ENCODE peak calls at places on chromosomes 2 and 18, in ten cellular contexts. F, X, B, Q, O, L, S, M, Z and J are unnamed samples.

GRCh38 chr18:59159986-59160385 is 20.3 kb downstream of the SEC11C start:
- DNase-seq in F (no peak), X (no peak), B (no peak), Q (no peak), O (no peak), L (no peak), S (no peak), M (no peak), Z (no peak), J (no peak)

GRCh38 chr2:58520903-58521302 is 279.8 kb upstream of the FANCL start:
- DNase-seq in F (no peak), X (no peak), B (no peak), Q (no peak), O (no peak), L (no peak), S (no peak), M (no peak), Z (no peak), J (no peak)

GRCh38 chr18:26419746-26420145 is 128.6 kb downstream of the KCTD1 start:
- DNase-seq in F (no peak), X (no peak), B (no peak), Q (no peak), O (no peak), L (no peak), S (no peak), M (no peak), Z (no peak), J (no peak)

GRCh38 chr18:54165450-54165849 is 59.0 kb downstream of the MBD2 start:
- DNase-seq in F (no peak), X (no peak), B (no peak), Q (no peak), O (no peak), L (no peak), S (no peak), M (no peak), Z (no peak), J (no peak)

GRCh38 chr18:13446581-13447470 is 228.3 kb downstream of the LDLRAD4 start:
- DNase-seq in F (no peak), X (peak), B (no peak), Q (no peak), O (peak), L (no peak), S (no peak), M (no peak), Z (no peak), J (no peak)

GRCh38 chr2:238220274-238220891 is 16.9 kb upstream of the ILKAP start:
- DNase-seq in F (no peak), X (no peak), B (no peak), Q (no peak), O (no peak), L (no peak), S (no peak), M (no peak), Z (no peak), J (no peak)

GRCh38 chr2:55995206-55995605 is 71.6 kb upstream of the EFEMP1 start:
- DNase-seq in F (no peak), X (no peak), B (no peak), Q (no peak), O (no peak), L (no peak), S (no peak), M (no peak), Z (no peak), J (no peak)

GRCh38 chr2:19228720-19229119 is 129.7 kb downstream of the OSR1 start:
- DNase-seq in F (no peak), X (no peak), B (no peak), Q (peak), O (no peak), L (no peak), S (no peak), M (no peak), Z (no peak), J (no peak)

GRCh38 chr2:240981273-240981672 is 17.1 kb upstream of the SNED1 start:
- DNase-seq in F (no peak), X (peak), B (peak), Q (no peak), O (no peak), L (no peak), S (no peak), M (no peak), Z (no peak), J (no peak)

GRCh38 chr2:173058097-173058496 is 17.5 kb upstream of the MAP3K20 start:
- DNase-seq in F (no peak), X (no peak), B (no peak), Q (no peak), O (no peak), L (no peak), S (no peak), M (no peak), Z (no peak), J (no peak)

GRCh38 chr18:59918320-59918755 is 18.5 kb downstream of the PMAIP1 start:
- DNase-seq in F (peak), X (peak), B (peak), Q (peak), O (peak), L (no peak), S (no peak), M (peak), Z (no peak), J (no peak)

GRCh38 chr2:55048925-55049793 is 1.1 kb downstream of the RTN4 start:
- DNase-seq in F (peak), X (peak), B (peak), Q (peak), O (peak), L (peak), S (peak), M (peak), Z (peak), J (peak)

GRCh38 chr2:10385933-10386773 is 62.0 kb downstream of the ODC1 start:
- DNase-seq in F (no peak), X (no peak), B (no peak), Q (peak), O (no peak), L (no peak), S (no peak), M (no peak), Z (no peak), J (no peak)

GRCh38 chr2:129192841-129193253 is 786.6 kb upstream of the RAB6C start:
- DNase-seq in F (no peak), X (no peak), B (no peak), Q (peak), O (no peak), L (no peak), S (no peak), M (no peak), Z (no peak), J (no peak)

GRCh38 chr2:105744091-105744908 is 412 bp upstream of the NCK2 start:
- DNase-seq in F (peak), X (peak), B (peak), Q (peak), O (peak), L (peak), S (no peak), M (peak), Z (peak), J (peak)

GRCh38 chr18:60676807-60677206 is 304.2 kb upstream of the MC4R start:
- DNase-seq in F (no peak), X (no peak), B (no peak), Q (peak), O (no peak), L (no peak), S (no peak), M (no peak), Z (no peak), J (no peak)

GRCh38 chr2:86274265-86274917 is 63.0 kb downstream of the REEP1 start:
- DNase-seq in F (peak), X (no peak), B (no peak), Q (peak), O (no peak), L (no peak), S (peak), M (no peak), Z (no peak), J (no peak)

GRCh38 chr2:137179542-137179941 is 414.2 kb downstream of the THSD7B start:
- DNase-seq in F (no peak), X (no peak), B (no peak), Q (peak), O (no peak), L (no peak), S (no peak), M (no peak), Z (no peak), J (no peak)

GRCh38 chr2:111705711-111706323 is 178.2 kb downstream of the ANAPC1 start:
- DNase-seq in F (peak), X (no peak), B (no peak), Q (peak), O (no peak), L (no peak), S (peak), M (no peak), Z (no peak), J (no peak)

GRCh38 chr2:71749671-71750101 is 296.3 kb downstream of the DYSF start:
- DNase-seq in F (no peak), X (peak), B (no peak), Q (peak), O (no peak), L (no peak), S (no peak), M (no peak), Z (no peak), J (no peak)

GRCh38 chr2:28991462-28991861 is 10.4 kb downstream of the TOGARAM2 start:
- DNase-seq in F (no peak), X (no peak), B (no peak), Q (peak), O (no peak), L (no peak), S (no peak), M (no peak), Z (no peak), J (no peak)

GRCh38 chr2:207676827-207677354 is 34.5 kb upstream of the CCNYL1 start:
- DNase-seq in F (no peak), X (no peak), B (no peak), Q (peak), O (no peak), L (no peak), S (peak), M (no peak), Z (no peak), J (no peak)

GRCh38 chr2:138997346-138997745 is 217.2 kb upstream of the NXPH2 start:
- DNase-seq in F (no peak), X (no peak), B (no peak), Q (no peak), O (no peak), L (no peak), S (no peak), M (no peak), Z (no peak), J (no peak)

GRCh38 chr2:239723486-239724193 is 301.5 kb downstream of the NDUFA10 start:
- DNase-seq in F (no peak), X (no peak), B (peak), Q (no peak), O (no peak), L (peak), S (no peak), M (no peak), Z (no peak), J (no peak)

GRCh38 chr18:11909597-11910026 is 1.5 kb upstream of the MPPE1 start:
- DNase-seq in F (peak), X (no peak), B (no peak), Q (peak), O (no peak), L (no peak), S (no peak), M (no peak), Z (no peak), J (no peak)

GRCh38 chr2:188369365-188369764 is 77.7 kb downstream of the GULP1 start:
- DNase-seq in F (peak), X (peak), B (no peak), Q (peak), O (no peak), L (no peak), S (no peak), M (peak), Z (peak), J (peak)

GRCh38 chr2:24652265-24653232 is 140.6 kb downstream of the PTRHD1 start:
- DNase-seq in F (no peak), X (no peak), B (no peak), Q (peak), O (no peak), L (no peak), S (no peak), M (no peak), Z (no peak), J (no peak)

GRCh38 chr2:227376911-227377396 is 2.2 kb downstream of the TM4SF20 start:
- DNase-seq in F (no peak), X (no peak), B (no peak), Q (peak), O (no peak), L (no peak), S (no peak), M (no peak), Z (no peak), J (no peak)

GRCh38 chr2:128687551-128687945 is 368.9 kb upstream of the HS6ST1 start:
- DNase-seq in F (peak), X (no peak), B (no peak), Q (no peak), O (no peak), L (no peak), S (no peak), M (no peak), Z (no peak), J (no peak)

GRCh38 chr2:215319500-215319899 is 7.6 kb downstream of the ATIC start:
- DNase-seq in F (no peak), X (no peak), B (no peak), Q (no peak), O (no peak), L (no peak), S (no peak), M (no peak), Z (no peak), J (no peak)

GRCh38 chr2:156845806-156846558 is 409.8 kb downstream of the GPD2 start:
- DNase-seq in F (no peak), X (no peak), B (no peak), Q (peak), O (no peak), L (no peak), S (no peak), M (no peak), Z (no peak), J (no peak)

GRCh38 chr2:120306091-120306490 is 39.8 kb upstream of the INHBB start:
- DNase-seq in F (no peak), X (no peak), B (no peak), Q (no peak), O (no peak), L (no peak), S (no peak), M (no peak), Z (no peak), J (no peak)

GRCh38 chr2:120308038-120308910 is 37.7 kb upstream of the INHBB start:
- DNase-seq in F (peak), X (no peak), B (peak), Q (no peak), O (no peak), L (no peak), S (no peak), M (peak), Z (no peak), J (no peak)

GRCh38 chr2:120303177-120303576 is 42.8 kb upstream of the INHBB start:
- DNase-seq in F (no peak), X (no peak), B (no peak), Q (no peak), O (no peak), L (no peak), S (no peak), M (no peak), Z (no peak), J (no peak)

GRCh38 chr2:120307482-120307881 is 38.5 kb upstream of the INHBB start:
- DNase-seq in F (no peak), X (no peak), B (peak), Q (no peak), O (no peak), L (no peak), S (no peak), M (no peak), Z (no peak), J (no peak)

DNA sequence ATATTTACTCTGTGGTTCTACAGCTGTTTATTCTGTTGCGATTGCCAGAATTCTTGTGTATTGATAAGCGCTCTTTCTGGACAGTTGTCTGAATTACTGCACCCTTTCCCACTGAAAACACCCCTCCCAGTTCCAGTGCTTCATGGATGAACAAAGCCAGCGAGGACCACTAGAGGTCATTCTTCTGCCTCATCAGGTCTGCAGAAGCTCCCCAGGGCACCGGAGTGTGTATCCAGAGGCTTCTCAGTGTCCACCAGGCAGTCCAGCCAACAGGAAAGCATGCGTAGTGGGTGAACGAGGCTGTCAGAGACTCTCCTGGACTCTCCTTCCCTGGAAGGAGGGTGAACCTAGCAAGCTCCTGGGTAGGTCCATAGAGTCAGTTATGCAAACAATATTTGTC is 40.6 kb upstream of the INHBB start:
- DNase-seq in F (no peak), X (no peak), B (no peak), Q (no peak), O (no peak), L (no peak), S (no peak), M (peak), Z (no peak), J (no peak)
- TF ChIP-seq CTCF in F (peak), X (no peak), B (no peak), Q (no peak), O (peak), L (no peak), S (peak), M (peak), Z (peak), J (peak)

GRCh38 chr2:174145827-174146226 is 102.5 kb downstream of the OLA1 start:
- DNase-seq in F (no peak), X (no peak), B (no peak), Q (peak), O (no peak), L (no peak), S (no peak), M (peak), Z (no peak), J (no peak)
- TF ChIP-seq CTCF in F (no peak), X (no peak), B (no peak), Q (peak), O (no peak), L (no peak), S (peak), M (peak), Z (no peak), J (peak)

GRCh38 chr2:218746470-218746795 is 35.5 kb upstream of the CYP27A1 start:
- DNase-seq in F (no peak), X (no peak), B (no peak), Q (no peak), O (no peak), L (no peak), S (no peak), M (no peak), Z (no peak), J (no peak)
- TF ChIP-seq CTCF in F (no peak), X (no peak), B (no peak), Q (no peak), O (no peak), L (no peak), S (no peak), M (no peak), Z (no peak), J (no peak)

DNA sequence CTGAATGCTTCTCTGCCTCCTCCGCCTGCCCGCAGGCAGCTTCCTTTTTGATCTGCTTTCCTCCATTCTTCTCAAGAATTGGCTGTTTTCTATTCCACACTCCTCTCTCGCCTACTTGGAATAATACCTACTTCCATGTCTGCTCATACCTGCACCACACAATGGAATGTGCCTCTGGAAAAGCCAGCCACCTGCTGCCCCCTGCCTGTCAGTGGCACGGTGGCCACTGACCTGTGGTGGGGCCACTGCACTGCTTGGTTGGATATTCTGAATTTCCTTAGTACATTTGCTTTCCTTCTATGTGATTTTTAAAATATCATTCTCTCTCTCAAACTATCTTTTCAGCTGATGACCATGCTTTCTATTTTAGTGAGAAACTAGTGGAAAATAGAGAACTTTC is 406.9 kb downstream of the DCDC2C start:
- DNase-seq in F (no peak), X (no peak), B (no peak), Q (no peak), O (no peak), L (no peak), S (no peak), M (no peak), Z (no peak), J (no peak)
- TF ChIP-seq CTCF in F (no peak), X (no peak), B (peak), Q (no peak), O (no peak), L (no peak), S (no peak), M (no peak), Z (no peak), J (no peak)

GRCh38 chr2:27131429-27131828 is 3.0 kb downstream of the PREB start:
- DNase-seq in F (no peak), X (no peak), B (no peak), Q (no peak), O (no peak), L (no peak), S (no peak), M (no peak), Z (no peak), J (no peak)

GRCh38 chr2:27134781-27135470 is 490 bp upstream of the PREB start:
- DNase-seq in F (no peak), X (no peak), B (no peak), Q (no peak), O (no peak), L (no peak), S (no peak), M (no peak), Z (no peak), J (no peak)

GRCh38 chr2:27133905-27134780 is at the start of gene PREB:
- DNase-seq in F (peak), X (peak), B (peak), Q (peak), O (peak), L (peak), S (peak), M (peak), Z (peak), J (peak)

GRCh38 chr2:27135471-27135955 is 1.1 kb upstream of the PREB start:
- DNase-seq in F (no peak), X (no peak), B (no peak), Q (no peak), O (no peak), L (no peak), S (no peak), M (no peak), Z (no peak), J (no peak)

DNA sequence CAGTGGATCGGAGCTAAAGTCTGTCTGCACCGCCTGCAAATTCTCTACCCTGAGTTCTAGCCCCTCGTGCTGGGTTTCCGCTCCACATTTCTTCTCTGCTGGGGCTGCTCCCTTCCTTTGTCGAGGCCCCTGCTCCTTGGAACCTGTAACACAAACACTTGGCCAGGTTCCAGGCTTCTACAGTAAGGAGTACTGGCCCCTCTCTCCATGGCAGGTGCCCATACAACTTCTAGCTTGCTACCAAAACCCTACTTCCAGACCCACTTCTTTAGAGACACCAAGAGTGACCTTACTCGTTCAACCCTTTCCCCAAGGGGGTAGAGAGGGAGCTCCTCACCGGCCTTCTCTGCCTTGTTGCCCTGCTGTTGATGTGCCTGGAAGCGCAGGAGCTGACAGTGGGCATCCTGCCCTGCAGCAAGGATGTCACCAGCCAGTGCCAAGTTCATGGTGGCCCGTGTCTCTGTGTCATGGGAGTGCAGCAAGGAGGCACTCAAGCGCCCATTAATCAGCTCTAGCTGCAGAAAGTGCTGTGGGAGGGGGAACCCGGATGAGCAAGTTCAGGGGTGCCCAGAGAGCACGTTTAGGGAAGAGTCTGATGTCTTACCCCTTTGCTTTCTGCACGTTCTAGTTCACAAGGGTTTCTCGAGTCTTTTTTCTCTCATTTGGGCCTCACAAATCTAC is 1.1 kb downstream of the PREB start:
- DNase-seq in F (no peak), X (peak), B (no peak), Q (no peak), O (no peak), L (no peak), S (no peak), M (peak), Z (no peak), J (no peak)
- TF ChIP-seq CTCF in F (no peak), X (no peak), B (no peak), Q (no peak), O (no peak), L (no peak), S (no peak), M (no peak), Z (no peak), J (no peak)

DNA sequence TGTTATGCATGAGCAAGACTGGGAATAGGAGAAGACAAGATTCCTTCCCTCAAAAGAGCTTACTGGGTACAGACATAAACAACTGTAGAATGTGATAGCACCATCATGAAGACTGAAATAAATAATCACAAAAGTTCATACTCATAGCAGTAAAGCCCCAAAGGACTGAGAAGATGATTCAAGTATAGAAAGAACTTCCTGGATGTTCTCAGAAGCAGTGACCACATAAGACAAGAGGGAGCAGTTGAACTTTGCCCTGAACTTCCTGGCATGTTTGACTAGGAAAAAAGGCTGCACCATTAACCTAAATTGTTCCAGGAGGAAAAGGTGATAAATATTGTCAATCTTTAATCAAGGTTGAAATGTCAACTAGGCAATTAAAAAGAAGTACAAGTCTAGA is 57.8 kb upstream of the CCDC141 start:
- DNase-seq in F (no peak), X (no peak), B (no peak), Q (peak), O (no peak), L (no peak), S (no peak), M (no peak), Z (no peak), J (no peak)
- TF ChIP-seq CTCF in F (no peak), X (no peak), B (no peak), Q (no peak), O (no peak), L (no peak), S (no peak), M (no peak), Z (no peak), J (no peak)